ENCODE peak calls at places on chromosomes 5 and 9, in ten cellular contexts. S, T, J, B, M, I, X, O, R and D are unnamed samples. For H3K9me3, the result is how much of the 10 kb centered on the place peaks cover.

GRCh38 chr5:148976569-148977321 is 86.1 kb downstream of the SH3TC2 start:
- DNase-seq in S (no peak), T (no peak), J (no peak), B (no peak), M (no peak), I (no peak), X (no peak), O (no peak), R (no peak), D (no peak)

GRCh38 chr5:122611401-122611800 is 163.5 kb upstream of the SNX2 start:
- DNase-seq in S (no peak), T (no peak), J (no peak), B (no peak), M (no peak), I (no peak), X (no peak), O (no peak), R (no peak), D (no peak)

GRCh38 chr5:83583859-83584258 is 112.3 kb downstream of the VCAN start:
- DNase-seq in S (no peak), T (no peak), J (no peak), B (no peak), M (no peak), I (no peak), X (no peak), O (no peak), R (no peak), D (no peak)

GRCh38 chr5:24183941-24184340 is 460.8 kb downstream of the CDH10 start:
- DNase-seq in S (no peak), T (no peak), J (no peak), B (no peak), M (no peak), I (no peak), X (no peak), O (no peak), R (no peak), D (no peak)

GRCh38 chr9:127122176-127123151 is at the start of gene ANGPTL2:
- DNase-seq in S (peak), T (peak), J (peak), B (peak), M (peak), I (peak), X (peak), O (no peak), R (peak), D (peak)

GRCh38 chr5:143494162-143494561 is 90.7 kb upstream of the NR3C1 start:
- DNase-seq in S (no peak), T (no peak), J (no peak), B (no peak), M (no peak), I (no peak), X (no peak), O (no peak), R (no peak), D (peak)

GRCh38 chr5:93623153-93623552 is 40.1 kb downstream of the NR2F1 start:
- DNase-seq in S (no peak), T (no peak), J (no peak), B (no peak), M (no peak), I (no peak), X (no peak), O (no peak), R (no peak), D (no peak)

GRCh38 chr5:4868140-4868735 is 271.9 kb upstream of the ADAMTS16 start:
- DNase-seq in S (no peak), T (peak), J (no peak), B (peak), M (no peak), I (peak), X (no peak), O (no peak), R (peak), D (no peak)

GRCh38 chr9:69389437-69389995 is 64.5 kb downstream of the ENTREP1 start:
- DNase-seq in S (no peak), T (no peak), J (no peak), B (no peak), M (no peak), I (no peak), X (no peak), O (no peak), R (no peak), D (no peak)

GRCh38 chr9:12781334-12781733 is 6.5 kb downstream of the LURAP1L start:
- DNase-seq in S (no peak), T (no peak), J (no peak), B (no peak), M (no peak), I (no peak), X (no peak), O (no peak), R (no peak), D (no peak)

GRCh38 chr9:12785941-12786340 is 11.1 kb downstream of the LURAP1L start:
- DNase-seq in S (no peak), T (no peak), J (no peak), B (no peak), M (no peak), I (no peak), X (no peak), O (no peak), R (no peak), D (no peak)

GRCh38 chr9:12784461-12785250 is 9.8 kb downstream of the LURAP1L start:
- DNase-seq in S (no peak), T (peak), J (peak), B (no peak), M (no peak), I (no peak), X (no peak), O (no peak), R (no peak), D (peak)

GRCh38 chr9:12783767-12784460 is 9.1 kb downstream of the LURAP1L start:
- DNase-seq in S (no peak), T (no peak), J (no peak), B (no peak), M (no peak), I (no peak), X (no peak), O (no peak), R (no peak), D (no peak)

GRCh38 chr9:12785251-12785880 is 10.5 kb downstream of the LURAP1L start:
- DNase-seq in S (no peak), T (peak), J (peak), B (peak), M (no peak), I (no peak), X (no peak), O (no peak), R (no peak), D (no peak)
- H3K27ac ChIP-seq in S (peak), T (peak), J (peak), B (peak), M (no peak), I (peak), X (no peak), O (no peak), R (no peak), D (peak)

DNA sequence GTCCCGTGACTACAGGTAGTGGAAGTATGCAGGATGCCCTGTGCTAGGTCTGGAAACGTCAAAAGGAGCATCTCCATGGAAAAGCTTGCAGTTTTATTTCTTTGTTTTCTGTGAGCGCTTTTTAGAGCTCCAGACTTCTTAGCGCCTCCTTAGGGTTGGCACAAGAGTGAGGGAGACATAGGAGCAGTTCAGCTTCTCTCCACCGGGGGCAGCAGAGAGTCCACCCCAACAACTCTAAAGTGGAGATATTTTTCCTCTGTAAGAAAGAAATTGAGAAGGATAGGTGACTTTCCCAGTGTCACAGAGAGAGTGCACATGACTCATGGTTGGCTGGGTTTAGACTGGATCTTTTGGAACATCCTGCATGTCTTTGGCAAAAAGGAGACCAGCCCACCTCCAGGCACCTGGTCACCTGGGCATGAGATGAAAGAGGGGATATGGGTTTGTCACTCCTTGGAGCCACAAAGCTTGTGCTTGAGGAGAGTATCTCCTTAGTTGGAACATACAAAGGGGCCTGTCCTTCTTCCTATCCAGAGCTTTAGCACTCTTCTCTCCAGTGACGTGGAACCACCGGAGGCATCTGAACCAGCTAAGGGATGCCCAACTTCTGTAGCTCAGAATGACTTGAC is 637.7 kb downstream of the SEMA5A start:
- DNase-seq in S (no peak), T (no peak), J (no peak), B (peak), M (no peak), I (peak), X (no peak), O (no peak), R (peak), D (no peak)
- H3K4me3 ChIP-seq in S (no peak), T (no peak), J (no peak), B (no peak), M (no peak), I (no peak), X (no peak), O (no peak), R (no peak), D (no peak)

GRCh38 chr9:77014597-77015263 is 4.7 kb upstream of the FOXB2 start:
- DNase-seq in S (no peak), T (no peak), J (no peak), B (no peak), M (no peak), I (no peak), X (no peak), O (no peak), R (peak), D (no peak)
- H3K9me3 ChIP-seq in S (under half), T (under half), J (under half), B (under half), M (under half), I (under half), X (under half), O (under half), R (under half), D (under half)

GRCh38 chr5:157390924-157391297 is 69.1 kb upstream of the NIPAL4 start:
- DNase-seq in S (no peak), T (no peak), J (no peak), B (no peak), M (no peak), I (no peak), X (no peak), O (no peak), R (no peak), D (no peak)
- H3K27ac ChIP-seq in S (no peak), T (peak), J (no peak), B (peak), M (no peak), I (peak), X (no peak), O (peak), R (no peak), D (peak)

GRCh38 chr5:6161257-6161656 is 217.1 kb downstream of the MED10 start:
- DNase-seq in S (no peak), T (no peak), J (no peak), B (no peak), M (no peak), I (no peak), X (no peak), O (no peak), R (no peak), D (no peak)

GRCh38 chr5:6162175-6162574 is 216.2 kb downstream of the MED10 start:
- DNase-seq in S (no peak), T (no peak), J (no peak), B (peak), M (no peak), I (no peak), X (no peak), O (no peak), R (no peak), D (no peak)

GRCh38 chr5:6163913-6164312 is 214.4 kb downstream of the MED10 start:
- DNase-seq in S (no peak), T (no peak), J (no peak), B (no peak), M (no peak), I (no peak), X (no peak), O (no peak), R (no peak), D (no peak)

GRCh38 chr5:6158974-6159863 is 219.1 kb downstream of the MED10 start:
- DNase-seq in S (no peak), T (no peak), J (no peak), B (no peak), M (no peak), I (no peak), X (no peak), O (no peak), R (no peak), D (no peak)

GRCh38 chr5:6159864-6160199 is 218.5 kb downstream of the MED10 start:
- DNase-seq in S (no peak), T (no peak), J (no peak), B (no peak), M (no peak), I (no peak), X (no peak), O (no peak), R (peak), D (no peak)
- H3K4me3 ChIP-seq in S (no peak), T (no peak), J (no peak), B (no peak), M (no peak), I (no peak), X (no peak), O (no peak), R (no peak), D (no peak)

DNA sequence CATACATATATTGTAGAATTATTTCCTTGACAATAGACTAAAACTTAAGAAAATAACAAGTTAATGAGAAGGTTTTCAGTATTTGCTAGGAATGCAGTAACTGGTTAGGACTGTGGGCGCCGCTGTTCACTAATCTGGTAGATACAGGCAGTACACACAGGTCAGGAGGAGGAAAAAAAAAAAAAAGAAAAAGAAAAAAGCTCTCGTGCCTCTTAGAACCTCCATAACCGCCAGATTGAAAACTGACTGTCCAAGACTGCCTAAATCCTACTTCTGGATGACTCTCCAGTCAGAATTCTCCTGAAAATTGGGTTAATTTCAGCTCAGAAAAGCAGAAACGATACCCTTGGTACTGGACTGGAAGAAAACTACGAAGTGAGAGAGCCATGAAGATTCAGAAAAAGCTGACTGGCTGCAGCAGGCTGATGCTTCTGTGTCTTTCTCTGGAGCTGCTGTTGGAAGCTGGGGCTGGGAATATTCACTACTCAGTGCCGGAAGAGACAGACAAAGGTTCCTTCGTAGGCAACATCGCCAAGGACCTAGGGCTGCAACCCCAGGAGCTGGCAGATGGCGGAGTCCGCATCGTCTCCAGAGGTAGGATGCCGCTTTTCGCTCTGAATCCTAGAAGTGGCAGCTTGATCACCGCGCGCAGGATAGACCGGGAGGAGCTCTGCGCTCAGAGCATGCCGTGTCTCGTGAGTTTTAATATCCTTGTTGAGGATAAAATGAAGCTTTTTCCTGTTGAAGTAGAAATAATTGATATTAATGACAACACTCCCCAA is at the start of gene PCDHGA1:
- DNase-seq in S (no peak), T (no peak), J (no peak), B (no peak), M (no peak), I (peak), X (no peak), O (no peak), R (peak), D (no peak)
- H3K9me3 ChIP-seq in S (under half), T (half or more), J (under half), B (under half), M (under half), I (under half), X (under half), O (under half), R (under half), D (under half)

GRCh38 chr9:134365115-134365596 is 38.9 kb downstream of the RXRA start:
- DNase-seq in S (no peak), T (no peak), J (no peak), B (no peak), M (no peak), I (no peak), X (no peak), O (no peak), R (no peak), D (no peak)

GRCh38 chr9:134365791-134366222 is 39.6 kb downstream of the RXRA start:
- DNase-seq in S (peak), T (peak), J (peak), B (no peak), M (no peak), I (peak), X (peak), O (no peak), R (no peak), D (no peak)

GRCh38 chr9:134367061-134367460 is 40.8 kb downstream of the RXRA start:
- DNase-seq in S (no peak), T (no peak), J (no peak), B (no peak), M (no peak), I (peak), X (no peak), O (no peak), R (no peak), D (no peak)

GRCh38 chr9:134367796-134368490 is 41.7 kb downstream of the RXRA start:
- DNase-seq in S (no peak), T (no peak), J (no peak), B (no peak), M (no peak), I (peak), X (no peak), O (no peak), R (no peak), D (no peak)

DNA sequence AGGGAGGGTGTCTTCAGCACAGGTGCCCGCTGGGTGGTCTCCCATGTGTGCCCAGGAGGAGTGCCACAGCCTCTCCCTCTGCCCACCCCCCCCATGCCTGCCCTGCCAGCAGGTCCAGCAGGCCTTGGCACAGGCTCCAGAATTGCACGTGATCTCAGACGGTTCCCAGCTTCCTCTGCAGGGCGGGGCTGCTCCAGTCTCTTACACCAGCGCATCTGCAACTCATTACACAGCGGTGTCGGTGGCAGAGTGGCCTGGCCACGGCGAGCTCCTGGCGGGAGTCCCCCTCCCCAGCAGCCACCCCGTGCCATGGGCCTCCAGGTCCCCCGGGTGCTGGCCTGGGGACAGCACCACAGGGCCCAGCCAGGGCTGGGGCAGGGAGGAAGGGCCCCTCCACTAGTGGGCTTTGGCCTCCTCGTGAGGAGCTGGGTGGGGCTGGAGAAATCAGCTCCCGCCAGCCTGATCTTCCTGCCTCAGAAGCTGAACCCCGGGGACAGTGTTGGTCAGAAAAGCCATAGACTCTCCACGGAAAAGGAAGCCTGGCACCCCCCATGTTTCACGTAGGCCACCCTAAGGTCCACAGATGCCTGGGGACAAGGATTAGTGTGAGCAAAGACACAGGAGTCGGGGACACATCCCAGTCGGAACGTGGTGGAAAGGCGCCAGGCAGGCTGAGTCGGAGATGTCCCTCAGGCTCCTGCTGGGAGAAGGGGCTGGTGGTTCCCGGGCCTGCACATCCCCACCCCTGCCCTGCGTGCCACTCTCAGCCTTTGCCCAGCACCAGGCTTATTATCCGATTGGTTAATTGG is 40.2 kb downstream of the RXRA start:
- DNase-seq in S (peak), T (peak), J (peak), B (peak), M (no peak), I (peak), X (peak), O (no peak), R (no peak), D (peak)
- H3K27ac ChIP-seq in S (peak), T (peak), J (peak), B (peak), M (no peak), I (peak), X (peak), O (no peak), R (no peak), D (peak)

GRCh38 chr9:38319496-38320173 is 72.9 kb upstream of the ALDH1B1 start:
- DNase-seq in S (no peak), T (no peak), J (no peak), B (no peak), M (no peak), I (no peak), X (no peak), O (no peak), R (no peak), D (no peak)
- H3K4me3 ChIP-seq in S (no peak), T (peak), J (peak), B (no peak), M (no peak), I (no peak), X (no peak), O (no peak), R (no peak), D (no peak)

GRCh38 chr5:8842906-8843590 is 702.8 kb downstream of the SEMA5A start:
- DNase-seq in S (no peak), T (no peak), J (no peak), B (peak), M (no peak), I (peak), X (no peak), O (no peak), R (no peak), D (no peak)
- H3K9me3 ChIP-seq in S (under half), T (under half), J (under half), B (under half), M (under half), I (under half), X (under half), O (under half), R (under half), D (under half)